ENCODE peak calls at places on chromosomes 16 and 17, in four cellular contexts. K, H, W and V are unnamed samples.

GRCh38 chr16:74999208-74999682 is 421 bp downstream of the ZNRF1 start:
- DNase-seq in K (no peak), H (peak), W (no peak), V (no peak)

GRCh38 chr16:86222541-86222940 is 287.8 kb upstream of the FOXF1 start:
- DNase-seq in K (no peak), H (no peak), W (no peak), V (peak)

GRCh38 chr16:66758086-66758485 is 6.7 kb upstream of the DYNC1LI2 start:
- DNase-seq in K (no peak), H (no peak), W (no peak), V (no peak)

GRCh38 chr16:56257666-56258359 is 66.5 kb downstream of the GNAO1 start:
- DNase-seq in K (no peak), H (no peak), W (no peak), V (no peak)

GRCh38 chr16:78509965-78510364 is 410.5 kb downstream of the WWOX start:
- DNase-seq in K (no peak), H (no peak), W (no peak), V (no peak)

GRCh38 chr16:68040506-68041288 is 17.6 kb downstream of the DUS2 start:
- DNase-seq in K (peak), H (peak), W (peak), V (peak)

GRCh38 chr17:36133629-36134259 is 30.1 kb downstream of the CCL4 start:
- DNase-seq in K (no peak), H (no peak), W (peak), V (no peak)

GRCh38 chr16:881219-882097 is 80.9 kb upstream of the GNG13 start:
- DNase-seq in K (no peak), H (no peak), W (no peak), V (no peak)

GRCh38 chr16:89133457-89134127 is 38.0 kb upstream of the CDH15 start:
- DNase-seq in K (no peak), H (no peak), W (no peak), V (no peak)

GRCh38 chr17:29622337-29623282 is at the start of gene CORO6:
- DNase-seq in K (no peak), H (peak), W (peak), V (peak)

GRCh38 chr17:20184977-20185619 is 175.9 kb downstream of the SPECC1 start:
- DNase-seq in K (no peak), H (no peak), W (peak), V (no peak)

GRCh38 chr16:85514295-85514600 is 98.9 kb upstream of the GSE1 start:
- DNase-seq in K (no peak), H (peak), W (no peak), V (no peak)

GRCh38 chr16:75402821-75403475 is 30.4 kb downstream of the CFDP1 start:
- DNase-seq in K (peak), H (no peak), W (peak), V (no peak)

GRCh38 chr16:74607967-74608356 is 1.0 kb upstream of the GLG1 start:
- DNase-seq in K (no peak), H (no peak), W (no peak), V (peak)

GRCh38 chr16:73143681-73144370 is 95.9 kb upstream of the ZFHX3 start:
- DNase-seq in K (no peak), H (no peak), W (no peak), V (no peak)

GRCh38 chr17:26731005-26731921 is 562.7 kb upstream of the WSB1 start:
- DNase-seq in K (no peak), H (no peak), W (no peak), V (no peak)

GRCh38 chr17:76467809-76468633 is 618 bp downstream of the AANAT start:
- DNase-seq in K (no peak), H (no peak), W (no peak), V (peak)

GRCh38 chr17:42459983-42460300 is 1.3 kb downstream of the ATP6V0A1 start:
- DNase-seq in K (peak), H (no peak), W (peak), V (no peak)

GRCh38 chr17:78414178-78415162 is 36.0 kb downstream of the PGS1 start:
- DNase-seq in K (no peak), H (no peak), W (no peak), V (no peak)

GRCh38 chr17:45942284-45942683 is 47.9 kb downstream of the MAPT start:
- DNase-seq in K (no peak), H (peak), W (no peak), V (peak)

GRCh38 chr17:82213251-82214011 is 789 bp upstream of the CCDC57 start:
- DNase-seq in K (peak), H (peak), W (peak), V (peak)

GRCh38 chr17:59893617-59894100 is 738 bp downstream of the RPS6KB1 start:
- DNase-seq in K (peak), H (no peak), W (peak), V (no peak)
- TF ChIP-seq CTCF in K (peak), H (no peak), W (no peak), V (no peak)

GRCh38 chr17:4843451-4843850 is 10.3 kb downstream of the MINK1 start:
- DNase-seq in K (no peak), H (no peak), W (no peak), V (no peak)
- H3K27ac ChIP-seq in K (no peak), H (no peak), W (no peak), V (no peak)

GRCh38 chr17:63491413-63491812 is 14.6 kb downstream of the ACE start:
- DNase-seq in K (no peak), H (no peak), W (no peak), V (no peak)

GRCh38 chr17:63490858-63491400 is 14.1 kb downstream of the ACE start:
- DNase-seq in K (no peak), H (no peak), W (no peak), V (no peak)

GRCh38 chr17:63489291-63489690 is 12.4 kb downstream of the ACE start:
- DNase-seq in K (no peak), H (no peak), W (no peak), V (no peak)

GRCh38 chr17:63488851-63489250 is 12.0 kb downstream of the ACE start:
- DNase-seq in K (no peak), H (no peak), W (no peak), V (no peak)

GRCh38 chr17:63490321-63490720 is 13.5 kb downstream of the ACE start:
- DNase-seq in K (no peak), H (no peak), W (no peak), V (no peak)
- TF ChIP-seq CTCF in K (no peak), H (no peak), W (no peak), V (peak)

DNA sequence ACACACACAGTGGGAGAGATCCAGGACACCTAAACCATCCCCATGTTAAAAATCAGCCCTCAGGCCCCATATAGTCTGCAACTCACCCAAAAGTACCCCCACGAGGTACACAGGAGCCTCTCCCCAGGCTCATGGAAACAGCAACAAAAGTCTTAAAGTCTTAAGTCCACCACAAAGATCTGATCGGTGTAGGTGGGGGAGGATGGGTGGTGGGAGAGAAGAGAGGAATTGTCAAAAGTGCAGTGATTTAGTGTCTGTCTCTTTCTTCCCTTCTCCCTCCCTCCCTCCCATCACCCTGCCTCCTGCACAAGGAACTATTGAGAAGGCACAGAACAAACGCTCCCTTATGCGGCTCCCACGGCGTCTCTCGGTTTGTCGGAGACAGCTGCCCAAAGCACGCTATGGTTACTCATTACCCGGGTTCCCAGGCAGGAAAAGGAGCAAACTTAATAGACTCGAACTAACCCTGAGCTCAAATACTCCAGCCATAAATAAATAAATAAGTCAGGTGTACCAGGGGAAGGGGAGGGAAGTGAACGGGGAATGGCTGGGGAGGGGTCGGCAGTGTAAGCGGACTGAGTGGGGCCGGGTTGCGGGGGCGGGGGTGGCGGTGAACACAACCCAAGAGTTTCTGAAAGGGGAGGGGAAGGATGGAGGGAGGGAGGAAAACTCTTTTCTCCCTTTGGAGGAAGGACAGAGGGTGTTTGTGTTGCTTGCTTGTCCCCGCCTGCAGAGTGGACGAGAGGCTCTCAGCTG is 477.4 kb downstream of the SLC39A11 start:
- DNase-seq in K (peak), H (no peak), W (peak), V (no peak)
- H3K27ac ChIP-seq in K (peak), H (no peak), W (peak), V (no peak)

GRCh38 chr16:23682181-23682580 is 3.5 kb downstream of the PLK1 start:
- DNase-seq in K (no peak), H (no peak), W (no peak), V (no peak)

GRCh38 chr16:23679986-23680336 is 1.3 kb downstream of the PLK1 start:
- DNase-seq in K (no peak), H (no peak), W (no peak), V (no peak)

GRCh38 chr16:23676924-23677480 is 1.7 kb upstream of the PLK1 start:
- DNase-seq in K (no peak), H (no peak), W (no peak), V (no peak)

GRCh38 chr16:23679274-23679985 is 741 bp downstream of the PLK1 start:
- DNase-seq in K (peak), H (no peak), W (peak), V (peak)

DNA sequence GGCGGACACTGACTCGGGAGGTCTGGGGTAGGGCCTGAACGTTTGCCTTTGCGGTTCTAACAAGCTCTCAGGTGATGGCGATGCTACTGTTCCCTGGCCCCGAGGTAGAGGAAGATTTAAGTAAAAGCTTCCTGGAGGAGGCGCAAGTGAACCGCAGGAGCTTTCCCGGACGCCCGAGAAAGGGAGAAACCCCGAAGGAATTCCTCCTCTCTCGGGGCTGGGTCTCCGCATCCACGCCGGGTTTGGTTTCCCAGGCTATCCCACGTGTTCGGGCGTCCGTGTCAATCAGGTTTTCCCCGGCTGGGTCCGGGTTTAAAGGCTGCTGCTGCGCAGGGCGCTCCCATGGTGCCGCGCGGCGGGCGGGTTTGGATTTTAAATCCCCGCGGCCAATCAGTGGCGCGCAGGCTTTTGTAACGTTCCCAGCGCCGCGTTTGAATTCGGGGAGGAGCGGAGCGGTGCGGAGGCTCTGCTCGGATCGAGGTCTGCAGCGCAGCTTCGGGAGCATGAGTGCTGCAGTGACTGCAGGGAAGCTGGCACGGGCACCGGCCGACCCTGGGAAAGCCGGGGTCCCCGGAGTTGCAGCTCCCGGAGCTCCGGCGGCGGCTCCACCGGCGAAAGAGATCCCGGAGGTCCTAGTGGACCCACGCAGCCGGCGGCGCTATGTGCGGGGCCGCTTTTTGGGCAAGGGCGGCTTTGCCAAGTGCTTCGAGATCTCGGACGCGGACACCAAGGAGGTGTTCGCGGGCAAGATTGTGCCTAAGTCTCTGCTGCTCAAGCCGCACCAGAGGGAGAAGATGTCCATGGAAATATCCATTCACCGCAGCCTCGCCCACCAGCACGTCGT is at the start of gene PLK1:
- DNase-seq in K (peak), H (peak), W (peak), V (peak)
- TF ChIP-seq CTCF in K (peak), H (peak), W (peak), V (peak)

GRCh38 chr17:73278049-73278464 is 16.4 kb upstream of the CPSF4L start:
- DNase-seq in K (no peak), H (no peak), W (no peak), V (no peak)

GRCh38 chr17:73280191-73280590 is 18.5 kb upstream of the CPSF4L start:
- DNase-seq in K (no peak), H (no peak), W (no peak), V (no peak)

GRCh38 chr17:73278465-73279453 is 17.1 kb upstream of the CPSF4L start:
- DNase-seq in K (no peak), H (no peak), W (no peak), V (no peak)

GRCh38 chr17:73281926-73282325 is 20.2 kb upstream of the CPSF4L start:
- DNase-seq in K (no peak), H (no peak), W (no peak), V (no peak)

GRCh38 chr17:73279704-73280103 is 18.0 kb upstream of the CPSF4L start:
- DNase-seq in K (no peak), H (no peak), W (no peak), V (no peak)
- H3K27ac ChIP-seq in K (no peak), H (no peak), W (no peak), V (no peak)

DNA sequence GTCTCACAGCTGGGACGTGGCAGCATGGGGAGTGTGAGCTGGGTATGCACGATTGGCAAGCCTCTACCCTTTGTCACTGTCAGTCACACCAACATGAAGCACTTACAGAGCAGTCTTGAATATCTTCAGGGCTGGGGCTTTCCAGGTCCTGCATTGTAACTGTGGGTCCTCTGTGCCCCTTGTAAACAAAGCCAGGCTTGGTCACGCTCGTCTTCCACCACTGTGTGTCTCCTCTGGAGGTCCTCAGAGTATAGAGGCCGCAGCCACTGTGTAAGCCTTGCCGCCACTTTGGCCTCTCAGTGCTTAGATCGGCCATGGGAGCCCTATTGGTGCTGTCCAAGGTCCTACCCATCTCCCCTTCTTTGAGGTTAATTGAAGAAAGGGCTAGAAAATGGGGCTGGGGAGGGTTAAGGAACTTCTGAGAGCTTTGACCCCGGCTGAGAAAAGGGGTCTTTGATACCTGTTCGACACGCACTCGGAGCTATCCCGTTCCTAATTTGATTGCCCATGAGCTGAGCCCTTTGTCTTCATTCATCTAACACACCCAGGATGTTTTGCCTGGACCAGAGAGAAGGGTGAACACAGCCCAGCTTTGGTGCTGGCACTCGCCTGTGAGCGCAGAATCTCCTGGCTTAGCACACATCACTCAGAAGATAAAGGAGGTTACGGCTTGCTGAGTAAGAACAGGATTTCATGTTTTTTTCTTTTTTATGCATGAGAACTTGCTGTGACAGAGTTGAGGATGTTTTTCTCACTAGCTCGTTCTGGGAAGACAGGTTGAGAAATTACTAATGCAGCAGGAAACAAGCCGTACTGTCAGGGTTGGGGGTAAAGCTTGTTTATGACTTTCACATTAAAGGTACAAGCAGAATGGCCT is 267.9 kb downstream of the CPPED1 start:
- DNase-seq in K (peak), H (no peak), W (peak), V (no peak)
- TF ChIP-seq CTCF in K (no peak), H (no peak), W (no peak), V (no peak)

GRCh38 chr17:7167832-7168231 is 11.3 kb downstream of the ASGR1 start:
- DNase-seq in K (no peak), H (no peak), W (no peak), V (no peak)
- H3K27ac ChIP-seq in K (no peak), H (no peak), W (no peak), V (no peak)

GRCh38 chr16:6966925-6967324 is 365.7 kb upstream of the RBFOX1 start:
- DNase-seq in K (no peak), H (no peak), W (no peak), V (no peak)

GRCh38 chr16:6964679-6965078 is 368.0 kb upstream of the RBFOX1 start:
- DNase-seq in K (no peak), H (no peak), W (no peak), V (peak)

GRCh38 chr16:6967796-6968195 is 364.8 kb upstream of the RBFOX1 start:
- DNase-seq in K (no peak), H (no peak), W (no peak), V (peak)

GRCh38 chr16:6970171-6970857 is 362.3 kb upstream of the RBFOX1 start:
- DNase-seq in K (no peak), H (no peak), W (no peak), V (no peak)

GRCh38 chr16:6969594-6969993 is 363.1 kb upstream of the RBFOX1 start:
- DNase-seq in K (no peak), H (no peak), W (no peak), V (no peak)
- TF ChIP-seq CTCF in K (no peak), H (no peak), W (no peak), V (peak)